ENCODE peak calls at places on chromosomes 1 and 21, in seven cellular contexts. W is PC-9, Z is cardiac fibroblast, Q is AG10803, E is heart right ventricle, G is A673, B is fibroblast of the aortic adventitia. T is an unnamed sample.

GRCh38 chr1:1058088-1058905 is 15.8 kb downstream of the RNF223 start:
- DNase-seq in W (peak), Z (no peak), Q (no peak), E (no peak), G (no peak), B (no peak), T (no peak)

GRCh38 chr1:218304281-218305039 is 19.4 kb downstream of the RRP15 start:
- DNase-seq in W (no peak), Z (peak), Q (no peak), E (peak), G (peak), B (peak), T (peak)

GRCh38 chr1:101520302-101520701 is 283.5 kb downstream of the S1PR1 start:
- DNase-seq in W (peak), Z (peak), Q (peak), E (no peak), G (peak), B (peak), T (peak)

GRCh38 chr1:199778324-199778955 is 249.1 kb upstream of the NR5A2 start:
- DNase-seq in W (no peak), Z (no peak), Q (no peak), E (no peak), G (no peak), B (no peak), T (no peak)

GRCh38 chr1:40739455-40740008 is 44.1 kb upstream of the KCNQ4 start:
- DNase-seq in W (no peak), Z (no peak), Q (peak), E (no peak), G (no peak), B (no peak), T (peak)

GRCh38 chr21:43911015-43911934 is 46.3 kb downstream of the AGPAT3 start:
- DNase-seq in W (no peak), Z (peak), Q (peak), E (peak), G (no peak), B (no peak), T (peak)

GRCh38 chr1:15994590-15995351 is 9.3 kb upstream of the SRARP start:
- DNase-seq in W (peak), Z (peak), Q (peak), E (peak), G (peak), B (peak), T (peak)

GRCh38 chr1:14064649-14065442 is 364.9 kb downstream of the PRDM2 start:
- DNase-seq in W (no peak), Z (no peak), Q (no peak), E (no peak), G (no peak), B (no peak), T (no peak)

GRCh38 chr1:76465030-76465429 is 390.5 kb downstream of the ST6GALNAC3 start:
- DNase-seq in W (no peak), Z (no peak), Q (peak), E (no peak), G (no peak), B (peak), T (peak)

GRCh38 chr1:78722947-78723346 is 73.3 kb downstream of the IFI44 start:
- DNase-seq in W (no peak), Z (peak), Q (peak), E (no peak), G (no peak), B (peak), T (peak)

GRCh38 chr21:35222541-35222941 is 173.4 kb upstream of the RUNX1 start:
- DNase-seq in W (no peak), Z (peak), Q (peak), E (no peak), G (no peak), B (no peak), T (peak)

GRCh38 chr1:185636848-185637247 is 97.3 kb upstream of the HMCN1 start:
- DNase-seq in W (no peak), Z (no peak), Q (no peak), E (no peak), G (no peak), B (no peak), T (no peak)

GRCh38 chr1:102529446-102529845 is 532.7 kb upstream of the OLFM3 start:
- DNase-seq in W (no peak), Z (no peak), Q (no peak), E (no peak), G (no peak), B (no peak), T (no peak)

GRCh38 chr1:224064150-224064549 is 49.8 kb upstream of the FBXO28 start:
- DNase-seq in W (no peak), Z (no peak), Q (no peak), E (no peak), G (no peak), B (no peak), T (no peak)

GRCh38 chr1:225427249-225428065 is at the start of gene LBR:
- DNase-seq in W (no peak), Z (peak), Q (peak), E (peak), G (no peak), B (peak), T (peak)

GRCh38 chr1:93448983-93449805 is 1.3 kb downstream of the FNBP1L start:
- DNase-seq in W (peak), Z (peak), Q (peak), E (no peak), G (peak), B (peak), T (peak)

GRCh38 chr1:64733576-64734288 is 11.1 kb upstream of the RAVER2 start:
- DNase-seq in W (no peak), Z (peak), Q (peak), E (no peak), G (no peak), B (peak), T (peak)

GRCh38 chr1:54200519-54200997 is 591 bp downstream of the MRPL37 start:
- DNase-seq in W (no peak), Z (no peak), Q (peak), E (no peak), G (no peak), B (peak), T (no peak)

GRCh38 chr21:28521932-28522826 is 470.5 kb downstream of the LTN1 start:
- DNase-seq in W (peak), Z (peak), Q (peak), E (no peak), G (peak), B (peak), T (peak)

GRCh38 chr1:26761217-26761616 is 26.5 kb upstream of the PIGV start:
- DNase-seq in W (no peak), Z (no peak), Q (no peak), E (no peak), G (no peak), B (no peak), T (no peak)

GRCh38 chr1:202952818-202953217 is 5.3 kb downstream of the ADIPOR1 start:
- DNase-seq in W (peak), Z (peak), Q (peak), E (no peak), G (no peak), B (peak), T (peak)

GRCh38 chr1:248824701-248825100 is 1.0 kb downstream of the SH3BP5L start:
- DNase-seq in W (no peak), Z (no peak), Q (no peak), E (no peak), G (no peak), B (no peak), T (no peak)

GRCh38 chr21:45829566-45830147 is 151.9 kb upstream of the COL6A1 start:
- DNase-seq in W (no peak), Z (no peak), Q (no peak), E (no peak), G (no peak), B (no peak), T (no peak)

GRCh38 chr1:113835686-113836290 is 23.5 kb upstream of the RSBN1 start:
- DNase-seq in W (no peak), Z (peak), Q (peak), E (no peak), G (peak), B (peak), T (peak)

GRCh38 chr1:159828176-159828575 is 1.5 kb downstream of the SLAMF8 start:
- DNase-seq in W (no peak), Z (no peak), Q (no peak), E (no peak), G (no peak), B (no peak), T (no peak)

GRCh38 chr21:45260191-45260795 is 27.4 kb downstream of the POFUT2 start:
- DNase-seq in W (no peak), Z (no peak), Q (no peak), E (no peak), G (no peak), B (no peak), T (no peak)

DNA sequence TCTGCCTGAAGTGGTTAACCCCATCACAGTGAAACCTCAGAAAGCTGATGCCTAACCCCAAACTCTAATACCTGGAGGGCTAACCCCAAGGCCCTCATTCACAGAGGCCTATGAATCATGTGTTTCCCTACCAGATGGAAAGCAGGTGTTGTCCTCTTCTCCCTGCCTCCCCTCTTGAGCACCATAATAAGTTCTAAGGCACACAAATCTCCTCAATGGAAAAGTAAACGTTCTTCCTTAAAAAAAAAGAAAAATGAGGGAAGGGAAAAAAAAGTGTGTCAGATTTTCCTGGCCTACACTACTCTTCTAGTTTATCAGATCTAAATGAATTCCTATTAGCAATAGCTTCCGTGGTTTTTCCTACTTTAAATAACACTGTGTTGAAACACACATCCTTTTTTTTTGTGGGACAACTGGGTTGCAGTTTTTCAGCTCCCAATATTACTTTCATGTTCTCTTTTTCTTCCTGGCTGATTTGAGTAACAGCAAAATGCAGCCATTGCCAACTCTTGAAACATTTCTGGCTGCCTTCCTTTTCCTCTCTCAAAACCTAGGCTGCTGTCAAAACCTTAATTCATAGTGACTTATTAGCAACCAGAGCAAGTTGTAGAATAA is 43.2 kb downstream of the SLC44A3 start:
- DNase-seq in W (no peak), Z (peak), Q (peak), E (no peak), G (no peak), B (peak), T (peak)
- TF ChIP-seq CTCF in W (peak), Z (no peak), Q (no peak), E (no peak), G (no peak), B (no peak), T (no peak)

DNA sequence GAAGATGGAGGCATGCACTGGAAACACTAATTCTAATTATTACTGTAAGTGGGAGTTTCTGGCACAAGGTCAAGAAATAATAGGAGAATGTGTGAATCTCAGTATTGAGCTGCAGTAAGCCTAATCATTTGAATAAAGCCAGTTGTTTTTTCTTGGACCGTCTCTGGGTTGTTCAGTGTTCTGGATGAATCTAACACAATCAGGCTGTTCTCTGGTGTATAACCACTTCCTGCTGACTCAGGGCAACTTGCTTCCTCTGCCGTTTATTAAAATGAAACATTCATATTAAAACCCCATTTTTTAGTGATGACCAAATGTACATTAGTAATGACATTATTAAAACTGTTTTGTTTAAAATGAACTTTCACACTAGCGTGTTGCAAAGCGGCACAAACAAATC is 273.1 kb upstream of the SNX7 start:
- DNase-seq in W (no peak), Z (peak), Q (peak), E (no peak), G (peak), B (peak), T (peak)
- H3K4me3 ChIP-seq in W (no peak), Z (no peak), Q (no peak), E (no peak), G (no peak), B (no peak), T (no peak)

GRCh38 chr1:46445773-46446256 is 43.8 kb upstream of the DMBX1 start:
- DNase-seq in W (no peak), Z (no peak), Q (no peak), E (no peak), G (no peak), B (no peak), T (no peak)
- TF ChIP-seq CTCF in W (no peak), Z (no peak), Q (no peak), E (no peak), G (peak), B (peak), T (peak)

DNA sequence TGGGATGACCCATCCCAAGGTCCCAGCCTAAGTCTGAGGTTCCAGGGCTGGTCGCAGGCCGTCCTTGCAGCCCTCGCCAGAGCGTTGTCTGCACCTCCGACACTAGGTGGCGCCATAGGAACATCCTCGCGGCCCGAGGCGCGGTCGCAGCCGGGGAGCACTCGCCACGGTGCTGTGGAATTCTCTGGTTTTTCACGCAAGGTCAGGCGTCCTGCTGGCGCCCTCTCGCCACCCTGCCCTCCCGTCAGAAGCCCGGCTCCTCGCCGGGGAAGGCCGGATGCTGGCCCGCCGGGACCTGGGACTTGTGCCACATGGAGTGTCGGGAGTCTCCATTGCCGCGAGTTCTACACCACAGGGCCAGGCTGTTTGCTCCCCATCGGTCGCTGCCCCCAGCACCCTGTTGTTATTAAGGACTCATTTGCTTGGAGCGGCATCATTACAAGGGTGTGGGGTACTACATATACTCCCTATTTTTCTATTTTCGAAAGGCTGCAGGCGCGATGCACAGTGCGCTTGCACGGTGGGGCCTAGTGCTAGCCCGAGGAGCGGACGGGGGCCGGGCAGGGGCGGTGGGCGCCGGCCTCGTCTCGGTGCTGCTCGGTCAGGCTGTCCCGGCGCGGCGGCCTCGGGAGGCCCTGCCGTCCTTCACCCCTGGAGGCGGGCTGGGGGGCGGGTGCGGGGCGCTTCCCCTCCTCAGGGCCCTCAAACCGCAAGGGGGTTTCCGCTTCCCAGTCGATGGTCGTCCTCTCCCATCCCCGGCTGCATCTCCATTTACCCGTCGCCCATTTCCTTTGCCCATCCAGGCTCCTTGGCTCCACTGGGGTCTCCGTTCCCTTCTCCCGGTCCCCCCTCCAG is 196.6 kb upstream of the LMO4 start:
- DNase-seq in W (peak), Z (peak), Q (peak), E (peak), G (peak), B (peak), T (peak)
- H3K4me3 ChIP-seq in W (peak), Z (peak), Q (peak), E (peak), G (peak), B (peak), T (peak)

GRCh38 chr1:31745898-31746668 is 18.1 kb downstream of the ADGRB2 start:
- DNase-seq in W (no peak), Z (peak), Q (no peak), E (no peak), G (peak), B (no peak), T (no peak)
- TF ChIP-seq CTCF in W (peak), Z (no peak), Q (no peak), E (no peak), G (no peak), B (no peak), T (no peak)

GRCh38 chr21:16073571-16073970 is 343.8 kb downstream of the USP25 start:
- DNase-seq in W (no peak), Z (no peak), Q (no peak), E (no peak), G (no peak), B (no peak), T (no peak)

GRCh38 chr21:16071761-16072160 is 342.0 kb downstream of the USP25 start:
- DNase-seq in W (no peak), Z (no peak), Q (no peak), E (no peak), G (no peak), B (no peak), T (no peak)

GRCh38 chr21:16072176-16072575 is 342.4 kb downstream of the USP25 start:
- DNase-seq in W (no peak), Z (no peak), Q (no peak), E (no peak), G (no peak), B (no peak), T (no peak)

GRCh38 chr21:16071082-16071481 is 341.3 kb downstream of the USP25 start:
- DNase-seq in W (no peak), Z (peak), Q (peak), E (no peak), G (peak), B (peak), T (peak)

DNA sequence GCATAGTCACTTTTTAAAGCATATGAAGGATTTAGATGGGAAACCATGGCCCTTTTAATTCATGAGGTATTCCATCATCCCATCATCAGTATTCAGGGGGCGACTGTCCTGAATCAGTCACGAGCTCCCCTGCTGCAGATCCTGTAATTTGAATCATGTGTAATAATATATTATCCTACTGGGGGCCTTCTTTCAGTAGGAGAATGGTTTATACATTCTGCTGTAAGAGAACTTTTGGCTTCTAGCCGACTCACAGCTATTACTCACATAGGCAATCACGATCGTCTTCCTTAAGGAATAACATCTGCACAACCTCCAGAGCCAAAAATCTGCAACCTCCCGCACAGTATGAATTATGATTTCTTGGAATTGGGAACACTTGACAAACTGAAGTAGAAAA is 342.9 kb downstream of the USP25 start:
- DNase-seq in W (no peak), Z (peak), Q (peak), E (no peak), G (peak), B (peak), T (peak)
- H3K4me3 ChIP-seq in W (no peak), Z (no peak), Q (no peak), E (no peak), G (no peak), B (no peak), T (no peak)

GRCh38 chr1:149942207-149942606 is 5.5 kb upstream of the MTMR11 start:
- DNase-seq in W (no peak), Z (peak), Q (no peak), E (no peak), G (peak), B (peak), T (peak)
- TF ChIP-seq CTCF in W (no peak), Z (peak), Q (peak), E (peak), G (peak), B (peak), T (peak)